ENCODE peak calls at places on chromosomes 13 and 19, in four cellular contexts. F, N, J and H are unnamed samples.

GRCh38 chr13:59734393-59734792 is 429.3 kb downstream of the DIAPH3 start:
- DNase-seq in J (peak; percentile 24), F (no peak), N (peak; percentile 44), H (no peak)

GRCh38 chr13:34435338-34435737 is 506.7 kb upstream of the NBEA start:
- DNase-seq in F (no peak), J (no peak), N (no peak), H (peak; percentile 63)

GRCh38 chr19:38898788-38899446 is 501 bp downstream of the SIRT2 start:
- DNase-seq in F (peak; percentile 19), J (peak; percentile 27), N (peak; percentile 31), H (peak; percentile 57)

GRCh38 chr13:113243847-113244246 is 34.4 kb downstream of the CUL4A start:
- DNase-seq in J (no peak), F (no peak), N (no peak), H (no peak)

GRCh38 chr19:56132316-56132822 is 8.7 kb upstream of the ZNF444 start:
- DNase-seq in F (peak; percentile 66), N (peak; percentile 91), J (no peak), H (no peak)

GRCh38 chr19:33427801-33428626 is 54.5 kb downstream of the CEBPG start:
- DNase-seq in F (no peak), J (no peak), N (no peak), H (no peak)

GRCh38 chr13:44312898-44313551 is 60.6 kb upstream of the SERP2 start:
- DNase-seq in F (peak; percentile 95), N (no peak), J (no peak), H (peak; percentile 94)

GRCh38 chr19:3397266-3398022 is 31.1 kb downstream of the NFIC start:
- DNase-seq in F (no peak), J (no peak), N (peak; percentile 30), H (peak; percentile 55)

GRCh38 chr19:31408460-31409124 is 59.4 kb upstream of the TSHZ3 start:
- DNase-seq in N (no peak), F (peak; percentile 87), J (no peak), H (peak; percentile 90)

GRCh38 chr19:3723883-3724282 is 15.7 kb downstream of the TJP3 start:
- DNase-seq in J (no peak), N (peak; percentile 85), F (no peak), H (no peak)

GRCh38 chr13:22278336-22278929 is 607.6 kb downstream of the FGF9 start:
- DNase-seq in F (peak; percentile 63), N (peak; percentile 73), J (peak; percentile 32), H (peak; percentile 58)

GRCh38 chr19:1725100-1726064 is 27.9 kb upstream of the ONECUT3 start:
- DNase-seq in N (peak; percentile 94), J (no peak), F (peak; percentile 28), H (peak; percentile 70)

GRCh38 chr13:112248909-112249592 is 127.1 kb upstream of the SPACA7 start:
- DNase-seq in N (no peak), J (no peak), F (no peak), H (no peak)

GRCh38 chr19:8423821-8424223 is 10.7 kb downstream of the MARCHF2 start:
- DNase-seq in J (no peak), N (no peak), F (peak; percentile 97), H (peak; percentile 100)

GRCh38 chr13:102267191-102267590 is 134.7 kb downstream of the FGF14 start:
- DNase-seq in F (peak; percentile 17), J (no peak), N (no peak), H (peak; percentile 23)

GRCh38 chr19:46603752-46604241 is 2.7 kb downstream of the CALM3 start:
- DNase-seq in N (no peak), J (no peak), F (no peak), H (peak; percentile 49)

GRCh38 chr19:48739835-48740704 is at the start of gene RASIP1:
- DNase-seq in N (peak; percentile 11), J (no peak), F (no peak), H (no peak)

GRCh38 chr19:24074720-24075119 is 12.3 kb upstream of the ZNF254 start:
- DNase-seq in F (peak; percentile 74), J (no peak), N (no peak), H (peak; percentile 69)

GRCh38 chr19:39299404-39299803 is 3.2 kb downstream of the IFNL1 start:
- DNase-seq in N (no peak), F (no peak), J (no peak), H (no peak)

GRCh38 chr19:55667006-55667381 is 8.0 kb upstream of the EPN1 start:
- DNase-seq in F (no peak), J (no peak), N (no peak), H (no peak)

GRCh38 chr13:109668433-109669233 is 117.8 kb downstream of the IRS2 start:
- DNase-seq in N (no peak), F (no peak), J (no peak), H (no peak)

GRCh38 chr13:111336666-111337065 is 16.2 kb downstream of the TEX29 start:
- DNase-seq in J (no peak), F (peak; percentile 49), N (no peak), H (peak; percentile 8)

GRCh38 chr13:98528663-98529064 is 48.2 kb downstream of the STK24 start:
- DNase-seq in F (peak; percentile 35), N (no peak), J (no peak), H (peak; percentile 88)

GRCh38 chr19:19460258-19460731 is 54.8 kb downstream of the GATAD2A start:
- DNase-seq in J (peak; percentile 49), F (peak; percentile 40), N (no peak), H (peak; percentile 42)

GRCh38 chr19:31269425-31270127 is 79.7 kb downstream of the TSHZ3 start:
- DNase-seq in J (no peak), N (no peak), F (peak; percentile 34), H (peak; percentile 46)

GRCh38 chr13:24032252-24032651 is 128.3 kb upstream of the SPATA13 start:
- DNase-seq in N (no peak), F (peak; percentile 84), J (no peak), H (peak; percentile 82)

GRCh38 chr19:55640577-55641375 is at the start of gene ZNF580:
- DNase-seq in J (peak; percentile 75), N (peak; percentile 78), F (peak; percentile 78), H (peak; percentile 78)

GRCh38 chr19:51359294-51359693 is 6.9 kb downstream of the ETFB start:
- DNase-seq in N (no peak), J (no peak), F (peak; percentile 95), H (peak; percentile 96)

DNA sequence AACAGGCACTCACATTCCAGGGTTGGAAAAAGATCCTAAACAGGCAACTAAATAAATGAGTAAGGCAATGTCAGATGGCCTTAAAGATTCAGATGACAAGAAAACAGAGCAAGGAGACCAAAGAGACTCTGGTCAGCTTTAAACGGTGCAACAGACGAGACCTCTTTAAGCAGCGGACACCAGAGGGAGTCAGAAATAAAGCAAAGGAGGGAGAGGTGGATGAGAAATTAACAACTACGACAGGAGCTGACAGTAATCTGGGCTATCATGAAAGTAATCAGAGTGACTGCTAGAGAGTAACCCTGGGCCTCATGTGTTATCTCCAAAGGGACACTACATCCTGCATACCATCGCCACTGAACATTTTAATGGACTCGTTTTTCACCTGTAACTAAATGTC is 1.1 kb downstream of the ZNF550 start:
- DNase-seq in J (no peak), F (peak; percentile 35), N (no peak), H (peak; percentile 53)
- H3K9me3 ChIP-seq in J (peaks cover 31% of the 10 kb centered on the region), F (peaks cover 16% of the 10 kb centered on the region), N (peaks cover 14% of the 10 kb centered on the region), H (no peaks in the 10 kb centered on the region)

DNA sequence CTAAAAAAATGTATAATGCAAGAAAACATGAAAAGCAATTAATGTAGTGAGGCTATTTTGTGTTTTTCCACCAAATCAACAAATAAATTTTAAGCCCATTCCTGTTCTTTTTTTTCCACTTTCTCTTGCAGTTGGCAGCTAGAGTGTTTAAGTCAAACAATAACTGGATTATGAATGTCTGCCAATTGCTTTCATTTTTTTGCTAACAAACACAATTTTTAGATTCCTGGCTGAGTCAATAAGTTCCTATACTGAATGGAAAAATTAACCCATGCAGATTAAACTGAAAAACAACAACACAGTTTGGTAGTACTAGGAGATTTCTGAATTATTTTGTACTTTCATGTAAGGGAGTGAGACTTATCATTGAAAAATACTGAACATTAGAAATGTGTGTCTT is 232.4 kb downstream of the SLITRK5 start:
- DNase-seq in J (no peak), N (no peak), F (no peak), H (no peak)
- H2AFZ ChIP-seq in J (no peak overlapping the region), N (no peak overlapping the region), F (no peak overlapping the region), H (no peak overlapping the region)

GRCh38 chr19:44032001-44032610 is 6.9 kb downstream of the ZNF222 start:
- DNase-seq in F (no peak), J (no peak), N (no peak), H (no peak)
- H3K9me3 ChIP-seq in F (peaks cover 50% of the 10 kb centered on the region), J (no peaks in the 10 kb centered on the region), N (peaks cover 11% of the 10 kb centered on the region), H (peaks cover 8% of the 10 kb centered on the region)

DNA sequence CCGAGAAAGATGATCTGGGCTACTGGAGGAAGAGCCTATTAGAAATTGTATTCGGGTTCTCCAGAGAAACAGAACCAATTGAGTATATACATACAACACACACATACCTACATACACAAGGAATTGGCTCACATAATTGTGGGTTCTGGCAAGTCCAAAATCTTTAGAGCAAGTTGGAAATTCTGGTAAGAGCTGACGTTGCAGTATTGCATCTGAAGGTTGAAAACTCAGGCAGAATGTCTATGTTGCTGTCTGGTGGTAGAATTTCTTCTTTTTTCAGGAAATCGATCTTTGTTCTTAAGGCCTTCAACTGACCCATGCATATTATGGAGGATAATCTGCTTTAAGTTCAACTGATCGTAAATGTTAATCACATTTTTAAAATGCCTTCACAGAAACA is 15.5 kb upstream of the OLFM4 start:
- DNase-seq in N (no peak), J (no peak), F (no peak), H (no peak)
- H2AFZ ChIP-seq in N (no peak overlapping the region), J (no peak overlapping the region), F (no peak overlapping the region), H (no peak overlapping the region)

DNA sequence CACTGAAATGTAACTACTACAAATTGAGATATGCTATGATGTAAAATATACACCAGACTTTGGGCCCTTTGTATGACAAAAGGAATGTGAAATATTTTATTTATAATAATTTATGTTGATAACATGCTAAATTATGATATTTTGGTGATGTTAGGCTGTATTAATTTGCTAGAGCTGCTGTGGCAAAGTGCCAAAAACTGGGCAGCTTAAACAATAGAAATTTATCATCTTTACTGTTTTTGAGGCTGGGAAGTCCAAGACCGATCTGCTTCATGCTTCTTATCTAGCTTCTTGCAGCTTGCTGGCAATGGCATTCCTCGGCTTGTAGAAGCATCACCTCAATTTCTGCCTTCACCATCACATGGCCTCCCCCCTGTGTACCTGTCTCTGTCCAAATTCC is 245.0 kb downstream of the GPC5 start:
- DNase-seq in J (no peak), N (no peak), F (no peak), H (no peak)
- H3K9me3 ChIP-seq in J (no peaks in the 10 kb centered on the region), N (no peaks in the 10 kb centered on the region), F (no peaks in the 10 kb centered on the region), H (no peaks in the 10 kb centered on the region)

DNA sequence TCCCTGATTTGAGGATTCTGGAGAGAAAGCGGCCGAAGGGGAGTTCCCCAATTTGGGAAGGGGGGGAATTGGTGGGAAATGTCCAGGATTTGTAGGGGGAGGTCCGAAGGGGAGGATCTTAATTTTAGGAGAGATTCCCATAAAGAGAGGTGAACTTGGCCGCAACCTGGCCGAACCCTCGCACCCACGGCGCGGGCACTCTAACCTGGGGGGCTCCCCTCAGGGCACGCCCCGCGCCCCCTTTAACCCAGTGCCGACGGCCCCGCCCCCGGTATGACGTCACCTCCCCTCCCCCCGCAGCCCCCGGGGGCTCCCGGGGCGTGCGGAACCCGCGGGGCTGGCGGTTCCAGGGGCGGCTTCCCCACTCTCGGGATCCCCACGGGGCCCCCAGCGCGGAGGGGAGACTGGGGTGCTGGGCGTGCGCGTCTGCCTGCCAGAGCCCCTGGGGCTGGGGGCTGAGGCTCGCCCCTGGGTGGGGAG is 1.1 kb downstream of the PTPRS start:
- DNase-seq in J (no peak), N (peak; percentile 42), F (no peak), H (peak; percentile 11)
- H2AFZ ChIP-seq in J (no peak overlapping the region), N (no peak overlapping the region), F (peak overlapping the region; percentile 86), H (peak overlapping the region; percentile 55)